ENCODE peak calls at places on chromosome 1, in ten cellular contexts. O is activated B cell treated with CpG ODN at 0.5 μM for 24 hours; Q is Daoy; V is NCI-H1092; D is HuH-7; L is T1000; T is iPS-NIHi11; G is heart right ventricle; B is thyroid gland; U is stimulated activated CD4-positive, alpha-beta T cell treated with anti-CD3 and anti-CD28 coated beads, TNF-alpha, amount 100 ng/mL, for 24 hours. K is an unnamed sample.

GRCh38 chr1:225737179-225737578 is 40.4 kb upstream of the SRP9 start:
- DNase-seq in O (no peak), Q (peak), V (no peak), D (no peak), L (peak), T (no peak), G (no peak), B (no peak), U (no peak), K (no peak)

GRCh38 chr1:8412183-8412831 is 94.4 kb downstream of the SLC45A1 start:
- DNase-seq in O (no peak), Q (peak), V (no peak), D (no peak), L (no peak), T (no peak), G (peak), B (no peak), U (no peak), K (peak)

GRCh38 chr1:204254031-204254661 is 40.4 kb upstream of the GOLT1A start:
- DNase-seq in O (no peak), Q (no peak), V (no peak), D (peak), L (peak), T (peak), G (no peak), B (peak), U (no peak), K (peak)

GRCh38 chr1:167122568-167122967 is 28.7 kb downstream of the STYXL2 start:
- DNase-seq in O (no peak), Q (no peak), V (no peak), D (no peak), L (no peak), T (no peak), G (no peak), B (no peak), U (no peak), K (no peak)

GRCh38 chr1:172874950-172875349 is 175.8 kb downstream of the TNFSF18 start:
- DNase-seq in O (no peak), Q (peak), V (no peak), D (no peak), L (no peak), T (no peak), G (no peak), B (no peak), U (no peak), K (no peak)

GRCh38 chr1:46516551-46516950 is 26.9 kb downstream of the DMBX1 start:
- DNase-seq in O (no peak), Q (no peak), V (no peak), D (no peak), L (no peak), T (no peak), G (no peak), B (peak), U (no peak), K (no peak)

GRCh38 chr1:20719261-20719660 is 1.5 kb upstream of the KIF17 start:
- DNase-seq in O (peak), Q (no peak), V (no peak), D (no peak), L (no peak), T (no peak), G (no peak), B (no peak), U (no peak), K (no peak)

GRCh38 chr1:172602706-172603105 is 56.2 kb upstream of the FASLG start:
- DNase-seq in O (no peak), Q (no peak), V (no peak), D (no peak), L (no peak), T (no peak), G (no peak), B (no peak), U (no peak), K (no peak)